ENCODE peak calls at places on chromosomes 12 and 14, in seven cellular contexts. T, M, P, Z, R, G and K are unnamed samples. For H3K4me1, the result is how much of the 10 kb centered on the place peaks cover.

GRCh38 chr14:54450535-54450934 is 9.4 kb upstream of the CNIH1 start:
- DNase-seq in M (peak), T (no peak), G (no peak), P (no peak), Z (no peak), R (peak), K (no peak)

GRCh38 chr14:99260116-99260515 is 11.9 kb downstream of the BCL11B start:
- DNase-seq in Z (no peak), M (no peak), R (no peak), P (no peak), T (no peak), G (no peak), K (no peak)

GRCh38 chr14:36317650-36318049 is 2.8 kb downstream of the MBIP start:
- DNase-seq in R (peak), M (no peak), G (no peak), Z (no peak), P (peak), T (no peak), K (no peak)

GRCh38 chr12:39235990-39236767 is 206.7 kb downstream of the KIF21A start:
- DNase-seq in R (no peak), M (no peak), T (no peak), Z (no peak), P (peak), G (no peak), K (no peak)

GRCh38 chr14:76541594-76542219 is 165.8 kb downstream of the ESRRB start:
- DNase-seq in P (no peak), T (no peak), R (no peak), Z (no peak), M (no peak), G (no peak), K (no peak)

GRCh38 chr12:98587084-98587483 is 6.4 kb upstream of the SLC25A3 start:
- DNase-seq in Z (no peak), P (no peak), M (peak), G (no peak), T (no peak), R (no peak), K (no peak)

GRCh38 chr12:54988402-54989054 is 4.0 kb upstream of the TESPA1 start:
- DNase-seq in P (peak), G (peak), R (peak), T (peak), Z (peak), M (peak), K (peak)

GRCh38 chr12:65788912-65789311 is 35.4 kb upstream of the HMGA2 start:
- DNase-seq in Z (no peak), T (no peak), P (no peak), M (no peak), R (no peak), G (no peak), K (no peak)

GRCh38 chr12:28759334-28759733 is 389.7 kb upstream of the FAR2 start:
- DNase-seq in Z (no peak), R (peak), T (no peak), M (no peak), P (no peak), G (no peak), K (no peak)

GRCh38 chr12:120100630-120101029 is 15.9 kb downstream of the RAB35 start:
- DNase-seq in Z (peak), R (peak), T (peak), M (peak), P (peak), G (peak), K (no peak)

GRCh38 chr12:80469681-80470080 is 25.6 kb downstream of the PTPRQ start:
- DNase-seq in P (no peak), M (no peak), T (no peak), R (no peak), G (no peak), Z (no peak), K (no peak)

GRCh38 chr12:124386059-124386458 is 91.2 kb downstream of the RFLNA start:
- DNase-seq in M (no peak), Z (no peak), P (no peak), R (no peak), T (no peak), G (no peak), K (no peak)

GRCh38 chr12:23098110-23099049 is 473.4 kb downstream of the ETNK1 start:
- DNase-seq in G (no peak), M (no peak), Z (no peak), P (no peak), T (no peak), R (no peak), K (no peak)

GRCh38 chr12:12705833-12706520 is 10.0 kb upstream of the GPR19 start:
- DNase-seq in M (no peak), Z (peak), T (no peak), G (no peak), R (no peak), P (peak), K (no peak)

GRCh38 chr12:60920841-60921495 is 1325.1 kb downstream of the SLC16A7 start:
- DNase-seq in G (no peak), M (no peak), R (peak), P (no peak), Z (no peak), T (no peak), K (no peak)

GRCh38 chr12:100267603-100268281 is 765 bp downstream of the SCYL2 start:
- DNase-seq in T (no peak), R (peak), M (peak), P (peak), G (no peak), Z (peak), K (peak)

GRCh38 chr12:110929818-110930217 is 9.4 kb upstream of the MYL2 start:
- DNase-seq in M (no peak), G (no peak), P (no peak), R (no peak), Z (no peak), T (no peak), K (no peak)

GRCh38 chr12:33945438-33945784 is 76.9 kb upstream of the ALG10 start:
- DNase-seq in M (no peak), P (no peak), T (no peak), R (no peak), Z (no peak), G (no peak), K (no peak)

GRCh38 chr14:91388551-91388975 is 29.1 kb downstream of the CCDC88C start:
- DNase-seq in Z (no peak), M (no peak), G (no peak), T (no peak), P (no peak), R (peak), K (no peak)

DNA sequence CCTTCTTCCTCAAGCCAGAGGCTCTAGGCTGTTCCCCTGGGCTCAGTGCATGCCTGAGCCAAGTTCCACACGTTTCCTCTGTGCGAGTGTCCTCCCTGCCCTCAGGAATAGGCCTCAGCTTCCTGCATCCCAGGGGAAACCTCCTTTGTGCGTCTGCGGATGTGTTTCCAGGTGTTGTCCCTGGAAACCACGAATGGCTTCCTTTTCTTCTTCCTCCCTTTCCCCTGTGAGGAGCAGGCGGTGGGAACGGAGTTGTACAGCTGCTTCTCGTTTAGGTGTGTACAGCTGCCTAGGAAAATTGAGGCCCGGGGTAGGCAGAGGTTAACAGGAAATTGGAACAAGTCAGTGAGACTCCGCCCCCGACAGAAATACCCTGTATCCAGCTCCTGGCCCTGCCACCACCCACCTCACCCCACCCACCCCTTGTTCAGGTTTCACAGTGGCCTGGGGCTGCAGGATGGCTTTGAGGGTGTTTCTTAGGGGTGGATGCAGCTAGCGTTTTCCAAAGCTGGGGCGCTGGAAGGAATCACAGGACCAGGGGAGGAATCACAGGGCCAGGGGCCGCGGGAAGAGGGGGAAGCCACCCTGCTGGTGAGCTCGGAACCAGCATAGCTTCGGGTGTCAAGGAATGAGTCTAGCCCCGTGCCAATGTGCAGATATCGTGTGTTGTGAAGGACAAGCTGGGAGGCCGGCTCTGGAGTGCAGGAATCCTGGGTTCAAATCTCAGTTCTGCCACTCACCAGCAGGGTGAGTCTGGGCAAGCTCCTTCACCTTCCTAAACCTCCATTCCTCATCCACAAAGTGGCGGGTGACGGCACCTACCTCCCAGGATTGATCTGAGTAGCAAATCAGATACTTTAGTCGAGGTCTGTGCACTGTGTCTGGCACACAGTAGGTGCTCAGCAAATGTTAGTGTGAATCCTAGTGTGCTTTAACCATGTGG is 53.8 kb upstream of the RIN3 start:
- DNase-seq in G (no peak), P (peak), Z (no peak), T (no peak), M (no peak), R (no peak), K (peak)
- TF ChIP-seq CTCF in G (no peak), P (peak), Z (no peak), T (no peak), M (no peak), R (no peak), K (no peak)

DNA sequence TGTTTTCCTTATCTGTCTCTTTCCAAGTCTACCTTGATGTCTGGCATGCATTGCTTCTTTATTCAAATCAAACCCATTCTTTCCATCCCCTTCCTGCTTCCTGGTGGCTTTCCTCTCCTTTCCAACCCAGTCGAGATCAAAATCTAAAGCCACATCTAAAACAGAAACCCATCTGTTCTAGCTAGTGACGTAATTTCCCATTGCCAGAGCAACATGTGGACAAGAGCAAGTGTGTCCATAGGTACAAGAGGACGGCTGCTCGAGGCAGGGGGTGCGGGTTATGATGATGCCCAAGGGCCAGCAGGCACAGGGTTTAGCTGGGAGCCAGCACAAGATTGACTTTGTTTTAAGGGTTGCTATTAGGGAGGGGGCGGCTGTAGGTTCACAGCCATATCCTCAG is 7.0 kb downstream of the KRT80 start:
- DNase-seq in M (no peak), P (peak), R (peak), Z (no peak), T (no peak), G (no peak), K (no peak)
- H3K4me1 ChIP-seq in M (under half), P (half or more), R (half or more), Z (under half), T (under half), G (under half), K (under half)

DNA sequence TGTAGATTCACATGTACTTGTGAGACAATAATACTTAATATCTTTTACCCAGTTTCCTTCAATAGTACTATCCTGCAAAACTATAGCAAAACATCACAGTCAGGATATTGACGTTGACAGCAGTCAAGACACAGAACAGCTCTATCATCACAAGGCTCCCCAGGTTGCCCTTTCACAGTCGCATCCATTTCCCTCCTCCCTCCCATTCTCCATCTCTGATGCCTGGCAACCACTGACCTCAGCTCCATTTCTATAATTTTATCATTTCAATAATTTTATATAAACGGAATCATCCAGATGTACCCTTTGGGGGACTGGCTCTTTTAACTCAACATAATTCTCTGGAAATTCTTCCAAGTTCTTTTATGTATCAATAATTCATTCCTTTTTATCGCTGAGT is 81.5 kb downstream of the PLXNC1 start:
- DNase-seq in P (no peak), Z (no peak), T (no peak), G (no peak), M (no peak), R (no peak), K (no peak)
- TF ChIP-seq POLR2A in P (no peak), Z (no peak), T (no peak), G (no peak), M (no peak), R (no peak), K (no peak)

GRCh38 chr12:48980389-48980952 is 2.3 kb downstream of the WNT1 start:
- DNase-seq in Z (no peak), T (no peak), M (no peak), R (no peak), G (no peak), P (no peak), K (peak)
- TF ChIP-seq CTCF in Z (no peak), T (no peak), M (no peak), R (no peak), G (no peak), P (no peak), K (no peak)

GRCh38 chr12:121793501-121793835 is at the start of gene RHOF:
- DNase-seq in T (no peak), Z (peak), G (peak), P (no peak), R (no peak), M (peak), K (peak)

GRCh38 chr12:121792607-121793500 is 634 bp downstream of the RHOF start:
- DNase-seq in R (no peak), G (no peak), M (peak), Z (peak), P (no peak), T (no peak), K (peak)

GRCh38 chr12:121794532-121795028 is 1.1 kb upstream of the RHOF start:
- DNase-seq in R (no peak), Z (no peak), M (peak), P (no peak), T (no peak), G (peak), K (no peak)

GRCh38 chr12:121795029-121795977 is 1.8 kb upstream of the RHOF start:
- DNase-seq in T (peak), Z (peak), M (peak), R (peak), P (peak), G (peak), K (peak)

DNA sequence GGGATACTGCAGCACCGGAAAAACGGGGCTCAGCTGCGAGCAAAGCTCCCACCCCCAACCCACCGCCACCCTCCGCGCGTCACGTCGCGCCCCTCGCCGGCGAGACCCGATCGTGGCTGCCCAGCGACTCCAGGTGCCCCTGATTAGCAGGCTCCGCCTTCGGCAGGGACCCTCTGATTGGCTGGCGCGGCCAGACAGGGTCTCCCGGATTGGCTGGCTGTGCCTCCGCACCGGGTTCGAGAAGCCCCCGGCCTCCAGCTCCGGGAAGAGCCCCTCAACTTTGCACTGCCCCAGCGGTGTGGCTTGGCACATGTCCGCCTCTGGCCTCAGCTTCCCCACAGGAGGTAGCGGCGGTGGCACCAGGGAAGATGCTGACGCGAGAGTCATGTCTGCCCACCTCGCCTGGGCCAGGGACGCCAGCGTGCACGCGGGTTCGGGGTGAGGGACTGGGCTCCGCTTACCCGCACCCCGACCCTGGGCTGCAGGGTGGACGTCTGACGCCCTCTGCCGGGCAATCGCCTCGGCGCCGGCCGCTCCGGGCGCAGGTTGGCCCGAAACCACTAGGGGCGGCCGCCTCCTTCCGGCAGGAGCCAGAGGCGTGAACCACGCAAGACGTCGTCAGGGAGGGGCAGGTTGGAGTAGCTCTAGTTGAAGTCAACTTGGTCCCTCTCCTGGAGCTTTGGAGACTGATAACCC is 496 bp upstream of the RHOF start:
- DNase-seq in M (peak), T (peak), G (peak), Z (peak), R (peak), P (peak), K (peak)
- H3K4me1 ChIP-seq in M (half or more), T (under half), G (half or more), Z (half or more), R (under half), P (under half), K (half or more)